ENCODE peak calls at places on chromosomes 7 and 10, in four cellular contexts. J is SJSA1, M is fibroblast of the aortic adventitia, U is HL-60. N is an unnamed sample.

GRCh38 chr10:129477051-129477450 is 10.0 kb downstream of the MGMT start:
- DNase-seq in J (no peak), M (no peak), U (no peak), N (no peak)

GRCh38 chr7:101848168-101848951 is 30.9 kb downstream of the CUX1 start:
- DNase-seq in U (no peak), J (no peak), M (no peak), N (no peak)

GRCh38 chr10:131943021-131943814 is 38.5 kb downstream of the BNIP3 start:
- DNase-seq in U (no peak), M (peak; percentile 6), J (no peak), N (no peak)

GRCh38 chr7:123170333-123171016 is 29.3 kb downstream of the SLC13A1 start:
- DNase-seq in U (no peak), J (no peak), M (no peak), N (no peak)

GRCh38 chr7:129376076-129376777 is 58.0 kb upstream of the STRIP2 start:
- DNase-seq in M (peak; percentile 40), J (peak; percentile 34), U (no peak), N (peak; percentile 85)

GRCh38 chr10:32938554-32939061 is 19.4 kb downstream of the ITGB1 start:
- DNase-seq in J (peak; percentile 50), U (no peak), M (no peak), N (peak; percentile 60)

GRCh38 chr10:7819126-7819470 is 793 bp downstream of the TAF3 start:
- DNase-seq in U (no peak), M (peak; percentile 52), J (peak; percentile 47), N (peak; percentile 70)

GRCh38 chr10:69742928-69743602 is 58.6 kb upstream of the COL13A1 start:
- DNase-seq in U (no peak), M (peak; percentile 32), J (peak; percentile 44), N (peak; percentile 47)

GRCh38 chr7:53811555-53812079 is 730.6 kb upstream of the VSTM2A start:
- DNase-seq in M (no peak), J (no peak), U (no peak), N (no peak)

GRCh38 chr7:56045796-56046195 is 5.4 kb downstream of the PSPH start:
- DNase-seq in M (no peak), J (no peak), U (no peak), N (no peak)

GRCh38 chr7:131546126-131546525 is 10.3 kb downstream of the PODXL start:
- DNase-seq in J (no peak), U (no peak), M (peak; percentile 43), N (peak; percentile 38)

GRCh38 chr7:98559958-98560357 is 57.1 kb upstream of the NPTX2 start:
- DNase-seq in U (no peak), J (no peak), M (no peak), N (no peak)

GRCh38 chr10:37700886-37701780 is 156.3 kb downstream of the ZNF248 start:
- DNase-seq in U (no peak), M (no peak), J (no peak), N (no peak)

GRCh38 chr7:4939971-4940720 is 18.8 kb downstream of the MMD2 start:
- DNase-seq in M (no peak), U (no peak), J (no peak), N (no peak)

GRCh38 chr10:102545997-102546396 is 42.2 kb downstream of the SUFU start:
- DNase-seq in M (peak; percentile 18), U (no peak), J (no peak), N (no peak)

GRCh38 chr7:24152356-24152755 is 131.6 kb upstream of the NPY start:
- DNase-seq in J (no peak), M (no peak), U (no peak), N (peak; percentile 53)

GRCh38 chr7:100583132-100584045 is 2.5 kb downstream of the LRCH4 start:
- DNase-seq in U (peak; percentile 79), M (peak; percentile 59), J (no peak), N (peak; percentile 68)

GRCh38 chr7:124351950-124352349 is 319.1 kb upstream of the TMEM229A start:
- DNase-seq in U (no peak), J (no peak), M (no peak), N (no peak)

GRCh38 chr10:115963848-115964247 is 309.2 kb downstream of the GFRA1 start:
- DNase-seq in U (no peak), J (peak; percentile 31), M (peak; percentile 7), N (no peak)

GRCh38 chr7:134742688-134743350 is 36.6 kb upstream of the CALD1 start:
- DNase-seq in M (peak; percentile 95), U (no peak), J (peak; percentile 85), N (peak; percentile 26)

GRCh38 chr7:103025341-103025740 is 49.3 kb downstream of the FBXL13 start:
- DNase-seq in U (peak; percentile 28), J (no peak), M (no peak), N (no peak)

GRCh38 chr10:69361303-69361614 is 55.5 kb downstream of the TACR2 start:
- DNase-seq in J (no peak), U (no peak), M (no peak), N (no peak)

GRCh38 chr10:88150338-88150737 is 286.9 kb downstream of the PTEN start:
- DNase-seq in U (no peak), J (peak; percentile 61), M (peak; percentile 70), N (no peak)

GRCh38 chr10:106011189-106011744 is 1153.2 kb downstream of the SORCS1 start:
- DNase-seq in M (no peak), J (no peak), U (no peak), N (no peak)

GRCh38 chr10:69222157-69223027 is 2.3 kb downstream of the HKDC1 start:
- DNase-seq in U (peak; percentile 80), M (peak; percentile 76), J (no peak), N (peak; percentile 92)

GRCh38 chr10:30535677-30536076 is 93.9 kb downstream of the LYZL2 start:
- DNase-seq in U (no peak), J (no peak), M (no peak), N (no peak)
- H3K4me3 ChIP-seq in U (no peak overlapping the region), J (no peak overlapping the region), M (no peak overlapping the region), N (no peak overlapping the region)

GRCh38 chr7:194996-195829 is 2.8 kb downstream of the FAM20C start:
- DNase-seq in U (no peak), M (peak; percentile 54), J (no peak), N (no peak)
- H3K4me3 ChIP-seq in U (peak overlapping the region; percentile 60), M (peak overlapping the region; percentile 91), J (no peak overlapping the region), N (peak overlapping the region; percentile 71)

DNA sequence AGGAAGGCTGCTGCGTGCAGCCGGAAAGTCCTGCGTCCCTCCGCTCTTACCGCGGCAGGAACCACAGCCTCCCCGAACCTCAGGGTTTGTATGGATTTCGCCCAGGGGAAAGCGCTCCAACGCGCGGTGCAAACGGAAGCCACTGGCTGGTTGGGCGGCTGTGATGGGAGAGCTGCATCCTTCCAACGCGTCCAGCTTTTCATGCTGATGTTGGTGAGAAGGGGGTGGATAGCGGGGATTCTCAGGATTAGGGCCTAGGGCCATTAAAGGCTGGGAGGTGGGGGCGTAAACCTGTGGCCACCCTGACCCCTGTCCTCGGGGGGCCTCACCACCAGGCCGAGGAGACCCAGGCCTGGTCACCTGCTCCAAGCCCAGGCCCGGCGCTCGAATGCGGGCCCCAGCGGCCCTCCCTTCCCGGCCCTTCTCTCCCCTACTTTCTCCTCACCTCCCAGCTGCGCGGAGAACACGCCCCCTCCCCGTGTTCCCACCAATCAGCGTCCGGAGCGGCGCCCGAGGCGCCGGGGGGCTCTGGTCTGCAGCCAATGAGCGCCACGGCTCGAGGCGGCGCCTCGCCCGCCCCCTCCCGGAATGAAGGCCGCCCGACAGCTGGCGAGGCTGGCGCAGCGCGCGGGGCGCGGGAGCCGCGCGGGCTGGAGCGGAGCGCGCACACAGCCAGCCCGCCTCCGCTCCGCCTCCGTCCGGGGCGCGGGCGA is 458 bp upstream of the NANOS1 start:
- DNase-seq in M (peak; percentile 69), J (peak; percentile 89), U (peak; percentile 59), N (peak; percentile 90)
- H3K4me3 ChIP-seq in M (peak overlapping the region; percentile 63), J (peak overlapping the region; percentile 54), U (peak overlapping the region; percentile 44), N (peak overlapping the region; percentile 42)

GRCh38 chr10:73246322-73246782 is 703 bp downstream of the DNAJC9 start:
- DNase-seq in J (peak; percentile 19), M (peak; percentile 14), U (no peak), N (no peak)

GRCh38 chr10:73246783-73247508 is at the start of gene DNAJC9:
- DNase-seq in J (peak; percentile 95), M (peak; percentile 86), U (peak; percentile 91), N (peak; percentile 99)

GRCh38 chr10:73248259-73248724 is 1.2 kb upstream of the DNAJC9 start:
- DNase-seq in J (no peak), U (no peak), M (no peak), N (no peak)

GRCh38 chr10:73244866-73245477 is 2.1 kb downstream of the DNAJC9 start:
- DNase-seq in J (no peak), M (peak; percentile 21), U (no peak), N (no peak)

DNA sequence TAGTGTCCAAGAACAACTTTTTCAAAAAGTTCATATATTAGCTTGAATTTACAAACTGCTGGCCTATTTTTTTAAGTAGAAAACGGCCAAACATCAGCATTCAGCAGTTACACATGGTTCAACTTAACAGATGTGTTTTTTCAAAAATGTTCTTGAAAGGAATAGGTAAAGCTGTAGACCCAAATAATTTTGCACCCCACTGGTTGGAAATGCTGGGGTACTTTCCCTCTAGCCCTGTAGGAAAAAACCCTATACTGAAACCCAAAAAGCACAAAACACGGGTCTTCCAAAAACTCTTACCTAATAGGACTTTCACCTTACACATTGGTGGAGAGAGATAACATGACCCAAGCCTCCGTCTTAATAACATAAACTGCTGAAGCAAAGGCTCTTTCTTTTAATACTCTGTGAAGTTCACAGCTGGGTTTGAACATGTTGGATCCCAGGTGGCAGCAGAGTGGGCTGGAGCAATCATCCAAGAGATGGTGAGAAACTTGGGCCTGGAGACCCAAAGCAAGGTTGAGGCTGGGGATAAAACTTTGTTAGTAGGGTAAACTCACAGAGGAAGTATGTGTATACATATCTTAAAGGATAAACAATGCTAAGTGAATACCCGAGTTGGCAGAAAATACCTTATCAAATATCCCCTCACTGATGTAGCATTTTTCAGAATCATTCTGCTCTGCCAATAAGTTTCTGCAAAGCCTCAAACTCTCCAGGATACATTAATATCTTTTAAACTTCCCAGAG is 629 bp upstream of the DNAJC9 start:
- DNase-seq in J (no peak), M (no peak), U (no peak), N (no peak)
- H3K4me3 ChIP-seq in J (peak overlapping the region; percentile 85), M (peak overlapping the region; percentile 90), U (peak overlapping the region; percentile 34), N (peak overlapping the region; percentile 85)

GRCh38 chr10:688621-689426 is 644 bp downstream of the DIP2C start:
- DNase-seq in U (no peak), J (peak; percentile 64), M (peak; percentile 54), N (peak; percentile 42)

GRCh38 chr10:688287-688620 is 1.2 kb downstream of the DIP2C start:
- DNase-seq in U (no peak), M (no peak), J (no peak), N (no peak)

GRCh38 chr10:691216-691615 is 1.7 kb upstream of the DIP2C start:
- DNase-seq in J (no peak), U (no peak), M (no peak), N (no peak)

GRCh38 chr10:689433-690226 is at the start of gene DIP2C:
- DNase-seq in U (no peak), J (peak; percentile 57), M (peak; percentile 72), N (peak; percentile 44)

GRCh38 chr10:690227-691161 is 1.0 kb upstream of the DIP2C start:
- DNase-seq in M (no peak), U (no peak), J (no peak), N (no peak)
- H3K4me3 ChIP-seq in M (peak overlapping the region; percentile 72), U (no peak overlapping the region), J (peak overlapping the region; percentile 40), N (peak overlapping the region; percentile 27)

N was measured in colonic mucosa.